ENCODE peak calls at places on chromosomes 5 and 9, in five cellular contexts. G is A549, M is HepG2, N is GM12878, L is K562. E is an unnamed sample.

GRCh38 chr5:160419458-160420330 is 813 bp upstream of the SLU7 start:
- DNase-seq in G (no peak), M (no peak), N (no peak), L (peak; percentile 15), E (peak; percentile 19)

GRCh38 chr5:35285011-35285410 is 54.7 kb upstream of the PRLR start:
- DNase-seq in G (no peak), M (no peak), N (no peak), L (no peak), E (no peak)

GRCh38 chr5:119269061-119269579 is 86.7 kb upstream of the TNFAIP8 start:
- DNase-seq in G (no peak), M (peak; percentile 10), N (no peak), L (peak; percentile 32), E (peak; percentile 68)

GRCh38 chr9:87267701-87268100 is 230.0 kb upstream of the DAPK1 start:
- DNase-seq in G (no peak), M (no peak), N (no peak), L (no peak), E (no peak)

GRCh38 chr5:131749723-131750470 is 46.9 kb downstream of the FNIP1 start:
- DNase-seq in G (no peak), M (no peak), N (no peak), L (no peak), E (no peak)

GRCh38 chr5:40677456-40677855 is 2.3 kb upstream of the PTGER4 start:
- DNase-seq in G (no peak), M (no peak), N (no peak), L (no peak), E (no peak)

GRCh38 chr5:124538196-124538595 is 208.2 kb downstream of the ZNF608 start:
- DNase-seq in G (no peak), M (no peak), N (no peak), L (no peak), E (no peak)

GRCh38 chr5:144567416-144567770 is 396.7 kb downstream of the KCTD16 start:
- DNase-seq in G (no peak), M (no peak), N (no peak), L (no peak), E (peak; percentile 28)

GRCh38 chr5:81045389-81045807 is 85.2 kb downstream of the RASGRF2 start:
- DNase-seq in G (no peak), M (peak; percentile 78), N (no peak), L (no peak), E (no peak)

GRCh38 chr9:112443200-112443599 is 43.4 kb upstream of the KIAA1958 start:
- DNase-seq in G (no peak), M (peak; percentile 16), N (no peak), L (no peak), E (peak; percentile 45)

GRCh38 chr9:90867101-90867500 is 65.5 kb downstream of the SYK start:
- DNase-seq in G (no peak), M (no peak), N (no peak), L (no peak), E (no peak)

GRCh38 chr9:21810881-21811280 is 8.4 kb downstream of the MTAP start:
- DNase-seq in G (no peak), M (no peak), N (no peak), L (no peak), E (no peak)

GRCh38 chr9:36030871-36031270 is 5.8 kb upstream of the RECK start:
- DNase-seq in G (no peak), M (no peak), N (no peak), L (no peak), E (no peak)

GRCh38 chr9:137025120-137025966 is 2.7 kb downstream of the ABCA2 start:
- DNase-seq in G (no peak), M (peak; percentile 52), N (no peak), L (no peak), E (no peak)

GRCh38 chr5:58071566-58071965 is 388.3 kb downstream of the PLK2 start:
- DNase-seq in G (no peak), M (no peak), N (no peak), L (peak; percentile 43), E (no peak)

GRCh38 chr5:12805165-12805698 is 901.0 kb upstream of the CTNND2 start:
- DNase-seq in G (no peak), M (no peak), N (no peak), L (no peak), E (peak; percentile 7)

GRCh38 chr5:151956720-151957119 is 32.1 kb upstream of the GLRA1 start:
- DNase-seq in G (no peak), M (no peak), N (no peak), L (no peak), E (no peak)

GRCh38 chr5:35851282-35851681 is 5.4 kb upstream of the IL7R start:
- DNase-seq in G (no peak), M (no peak), N (no peak), L (no peak), E (no peak)

GRCh38 chr9:36903541-36904435 is 130.3 kb downstream of the PAX5 start:
- DNase-seq in G (no peak), M (peak; percentile 12), N (peak; percentile 48), L (peak; percentile 27), E (no peak)

GRCh38 chr5:133825631-133826289 is 142.7 kb downstream of the C5orf15 start:
- DNase-seq in G (no peak), M (no peak), N (peak; percentile 77), L (no peak), E (no peak)

DNA sequence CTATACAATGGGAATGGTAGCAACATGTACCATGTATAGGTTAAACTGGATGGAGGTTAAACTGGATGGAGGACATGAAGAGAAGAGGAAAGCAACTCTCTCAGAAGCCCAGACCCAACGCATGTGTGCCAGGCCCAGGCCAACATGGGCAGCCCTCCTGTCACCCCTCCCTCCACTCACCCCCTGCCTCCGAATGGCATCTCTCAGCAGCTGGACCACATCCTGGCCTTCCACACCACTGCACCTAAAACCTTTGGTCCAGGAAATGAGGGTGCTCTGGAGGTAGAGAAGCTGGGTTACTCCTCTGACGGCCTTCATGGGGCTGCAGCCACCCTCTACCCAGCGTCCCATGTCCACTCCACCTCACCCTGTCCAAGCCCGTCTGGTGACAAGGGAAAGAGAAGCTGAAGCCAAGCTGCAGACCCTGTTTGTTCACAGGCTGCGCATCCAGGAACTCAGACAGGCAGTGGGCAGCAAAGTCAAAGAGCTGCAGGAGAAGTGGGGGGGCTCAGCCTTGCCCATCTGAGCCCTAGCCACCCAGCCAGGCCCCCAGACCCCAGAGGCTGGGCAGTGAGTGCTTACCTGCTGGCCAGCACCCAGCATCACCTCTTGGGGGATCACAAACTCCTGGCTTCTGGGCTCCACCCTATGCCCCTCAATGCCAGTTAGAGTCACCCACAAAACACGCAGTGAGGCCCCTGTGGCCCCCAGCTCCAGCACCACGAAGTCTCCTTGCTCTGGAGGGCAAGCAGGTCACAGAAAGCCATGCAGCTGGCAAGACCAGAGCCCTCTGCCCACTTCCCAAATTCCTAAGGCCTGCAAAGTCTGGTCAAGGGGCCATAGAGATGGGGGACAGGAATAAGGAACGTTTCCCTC is 8.5 kb downstream of the HK3 start:
- DNase-seq in G (no peak), M (no peak), N (no peak), L (no peak), E (no peak)
- TF ChIP-seq JUNB in G (no peak), M (no peak), N (no peak), L (no peak), E (no peak)

GRCh38 chr9:108182950-108183381 is 672.8 kb downstream of the ACTL7B start:
- DNase-seq in G (no peak), M (no peak), N (peak; percentile 40), L (no peak), E (no peak)
- H3K4me1 ChIP-seq in G (no peaks in the 10 kb centered on the region), M (no peaks in the 10 kb centered on the region), N (no peaks in the 10 kb centered on the region), L (no peaks in the 10 kb centered on the region), E (no peaks in the 10 kb centered on the region)

DNA sequence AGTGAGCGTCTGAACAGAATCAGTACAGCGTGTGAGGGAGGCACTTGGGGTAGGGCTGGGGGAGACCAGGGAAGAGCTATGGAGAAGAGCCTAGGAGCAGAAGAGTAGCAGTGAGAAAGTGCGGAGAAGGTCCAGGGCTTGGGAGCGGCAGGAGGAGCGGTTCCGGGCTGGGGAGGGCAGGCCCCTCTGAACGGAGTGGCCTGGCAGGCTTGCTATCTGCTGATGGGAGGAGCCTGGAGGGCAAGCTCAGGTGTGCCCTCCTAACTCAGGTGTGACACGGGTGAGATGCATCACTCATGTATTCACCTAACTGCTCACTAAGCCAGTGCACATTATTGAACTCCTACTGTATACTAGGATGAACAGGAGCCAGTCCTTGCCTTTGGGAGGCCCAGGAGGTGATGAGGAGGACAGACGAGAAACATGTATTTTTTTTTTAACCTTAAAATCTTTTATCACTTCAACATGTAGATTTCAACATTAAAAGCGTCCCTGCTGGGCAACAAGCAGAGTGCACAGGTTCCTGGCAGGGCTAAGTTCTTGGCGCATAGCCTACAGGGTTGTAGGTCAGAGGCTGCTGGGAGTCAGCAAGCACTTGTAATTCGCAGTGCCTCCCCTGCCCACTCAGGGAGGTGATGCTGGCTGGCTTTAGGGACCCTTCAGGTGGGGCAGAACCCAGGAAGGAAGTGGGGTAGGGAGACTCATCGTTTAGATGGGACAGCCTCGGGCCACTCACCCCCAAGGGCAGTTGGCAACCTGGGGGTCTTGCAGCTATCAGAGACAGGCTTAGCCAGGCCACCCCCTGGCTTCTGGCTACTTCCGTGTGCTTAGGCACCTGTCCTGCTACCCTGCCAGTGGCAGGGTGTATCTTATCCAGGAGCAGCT is 55.5 kb downstream of the TMOD1 start:
- DNase-seq in G (no peak), M (no peak), N (no peak), L (no peak), E (no peak)
- TF ChIP-seq JUNB in G (no peak), M (no peak), N (no peak), L (no peak), E (no peak)

DNA sequence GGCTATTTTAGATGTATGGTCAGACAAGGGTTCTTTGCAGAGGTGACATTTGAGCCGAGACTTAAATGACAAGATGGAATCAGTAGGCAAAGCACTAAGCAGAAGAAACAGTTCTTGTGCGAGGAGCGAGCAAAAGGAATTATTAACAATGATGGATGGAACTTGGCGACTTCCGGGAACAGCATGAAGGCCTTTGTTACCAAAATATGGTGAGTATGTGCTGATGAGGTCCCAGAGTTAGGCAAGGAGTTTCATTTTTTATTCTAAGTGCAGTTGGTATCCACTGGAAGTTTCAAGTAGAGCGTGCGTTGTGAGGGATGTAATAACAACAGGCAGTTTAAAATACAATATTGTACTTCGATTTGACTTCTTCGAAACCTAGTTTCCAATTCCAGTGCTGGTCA is 1.6 kb upstream of the LNPEP start:
- DNase-seq in G (no peak), M (peak; percentile 17), N (no peak), L (no peak), E (no peak)
- H3K4me1 ChIP-seq in G (peaks cover 21% of the 10 kb centered on the region), M (peaks cover 31% of the 10 kb centered on the region), N (peaks cover 11% of the 10 kb centered on the region), L (peaks cover 43% of the 10 kb centered on the region), E (peaks cover 19% of the 10 kb centered on the region)

DNA sequence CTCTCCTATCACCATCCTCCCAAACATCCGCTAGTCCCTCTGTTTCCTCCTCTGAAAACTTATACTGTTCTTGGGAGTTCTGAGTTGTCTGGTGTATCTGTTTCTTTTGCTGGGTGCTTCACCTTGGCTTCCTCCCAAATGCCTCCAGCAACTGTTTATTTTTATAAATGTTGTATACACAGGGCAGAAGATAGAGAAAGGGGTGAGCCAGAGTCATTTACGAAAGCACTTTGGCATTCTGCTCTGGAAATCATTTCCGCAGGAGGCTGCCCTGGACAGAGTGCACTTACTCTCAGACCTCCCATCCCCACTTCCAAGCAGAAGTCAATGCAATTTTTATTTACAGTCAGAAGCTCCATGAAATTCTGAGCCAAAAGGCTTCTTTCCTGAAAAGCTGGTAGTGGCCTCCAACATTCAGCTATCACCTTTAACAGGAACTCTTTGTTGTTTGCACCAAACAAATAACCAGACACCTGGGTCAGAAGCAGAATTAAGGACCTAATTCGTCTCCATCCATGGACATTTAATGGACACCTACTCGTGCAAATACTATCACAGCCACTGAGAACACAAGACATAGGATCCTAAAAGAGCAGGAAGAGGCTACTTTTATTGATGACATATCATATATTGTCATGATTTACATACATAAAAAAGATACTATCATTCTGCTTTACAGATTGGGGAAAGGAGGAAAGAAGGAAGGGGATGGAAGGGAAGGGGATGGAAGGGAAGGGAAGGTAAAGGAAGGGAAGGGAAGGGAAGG is 229.5 kb upstream of the PAPPA start:
- DNase-seq in G (peak; percentile 67), M (peak; percentile 23), N (no peak), L (no peak), E (no peak)
- TF ChIP-seq JUNB in G (peak; percentile 90), M (no peak), N (no peak), L (no peak), E (no peak)